ENCODE peak calls at places on chromosomes 12 and 14, in four cellular contexts. A is HepG2, S is K562, P is GM12878. Z is an unnamed sample. For H4K20me1, the result is how much of the 10 kb centered on the place peaks cover.

GRCh38 chr14:105153331-105153731 is 15.2 kb downstream of the JAG2 start:
- DNase-seq in A (no peak), S (no peak), P (no peak), Z (no peak)

GRCh38 chr12:67446716-67447115 is 177.6 kb downstream of the CAND1 start:
- DNase-seq in A (no peak), S (no peak), P (no peak), Z (no peak)

GRCh38 chr14:65206448-65207096 is 104.3 kb upstream of the MAX start:
- DNase-seq in A (no peak), S (no peak), P (peak), Z (no peak)

GRCh38 chr14:24437020-24437735 is 5.4 kb downstream of the SDR39U1 start:
- DNase-seq in A (no peak), S (no peak), P (no peak), Z (peak)

GRCh38 chr12:101703487-101703886 is 6.0 kb downstream of the CHPT1 start:
- DNase-seq in A (no peak), S (peak), P (no peak), Z (no peak)

GRCh38 chr12:109879332-109880048 is 851 bp downstream of the GLTP start:
- DNase-seq in A (no peak), S (no peak), P (no peak), Z (peak)

GRCh38 chr12:124777399-124778372 is 86.0 kb downstream of the SCARB1 start:
- DNase-seq in A (peak), S (no peak), P (no peak), Z (no peak)

GRCh38 chr14:63875311-63875710 is 22.5 kb downstream of the SYNE2 start:
- DNase-seq in A (no peak), S (no peak), P (no peak), Z (peak)

DNA sequence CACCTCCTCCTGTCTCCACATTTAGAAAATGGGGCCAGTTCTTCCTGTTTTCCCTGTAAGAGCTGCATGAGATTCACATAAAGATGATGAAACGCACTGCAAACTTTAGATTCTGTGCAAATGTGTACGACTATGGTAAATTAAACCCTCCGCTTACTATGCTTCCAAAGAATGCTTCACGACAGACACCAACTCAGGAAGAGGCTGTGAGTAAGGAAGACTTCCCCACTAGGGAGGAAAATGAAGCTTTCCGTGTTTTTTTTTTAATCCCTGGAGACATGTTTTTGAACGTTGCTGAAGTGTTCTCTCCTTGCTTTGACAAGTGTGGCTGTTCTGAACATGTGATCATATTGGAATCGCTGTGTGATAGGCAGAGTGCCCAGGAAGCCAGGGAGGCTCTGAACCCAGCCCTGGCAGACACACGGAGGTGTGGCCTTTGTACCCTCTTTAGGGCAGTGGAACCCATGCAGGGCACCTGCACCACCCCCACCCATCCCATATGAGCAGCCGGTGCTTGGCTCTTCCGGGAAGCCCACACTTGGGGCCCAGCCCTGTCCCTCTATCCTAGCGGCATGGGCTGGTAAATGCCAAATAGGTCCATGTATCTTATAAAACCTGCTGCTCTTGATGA is 7.5 kb upstream of the SYNE3 start:
- DNase-seq in A (peak), S (peak), P (no peak), Z (peak)
- TF ChIP-seq MYC in A (peak), S (no peak), P (no peak), Z (no peak)

GRCh38 chr12:104539063-104539462 is 82.3 kb downstream of the CHST11 start:
- DNase-seq in A (no peak), S (no peak), P (no peak), Z (no peak)
- H4K20me1 ChIP-seq in A (under half), S (under half), P (under half), Z (under half)

GRCh38 chr14:55730602-55731001 is 150.6 kb downstream of the KTN1 start:
- DNase-seq in A (no peak), S (no peak), P (no peak), Z (no peak)

GRCh38 chr14:55731247-55731872 is 151.4 kb downstream of the KTN1 start:
- DNase-seq in A (no peak), S (no peak), P (no peak), Z (no peak)

GRCh38 chr14:55733609-55734008 is 153.6 kb downstream of the KTN1 start:
- DNase-seq in A (no peak), S (no peak), P (no peak), Z (no peak)

GRCh38 chr14:55734731-55735130 is 154.7 kb downstream of the KTN1 start:
- DNase-seq in A (no peak), S (no peak), P (no peak), Z (no peak)

DNA sequence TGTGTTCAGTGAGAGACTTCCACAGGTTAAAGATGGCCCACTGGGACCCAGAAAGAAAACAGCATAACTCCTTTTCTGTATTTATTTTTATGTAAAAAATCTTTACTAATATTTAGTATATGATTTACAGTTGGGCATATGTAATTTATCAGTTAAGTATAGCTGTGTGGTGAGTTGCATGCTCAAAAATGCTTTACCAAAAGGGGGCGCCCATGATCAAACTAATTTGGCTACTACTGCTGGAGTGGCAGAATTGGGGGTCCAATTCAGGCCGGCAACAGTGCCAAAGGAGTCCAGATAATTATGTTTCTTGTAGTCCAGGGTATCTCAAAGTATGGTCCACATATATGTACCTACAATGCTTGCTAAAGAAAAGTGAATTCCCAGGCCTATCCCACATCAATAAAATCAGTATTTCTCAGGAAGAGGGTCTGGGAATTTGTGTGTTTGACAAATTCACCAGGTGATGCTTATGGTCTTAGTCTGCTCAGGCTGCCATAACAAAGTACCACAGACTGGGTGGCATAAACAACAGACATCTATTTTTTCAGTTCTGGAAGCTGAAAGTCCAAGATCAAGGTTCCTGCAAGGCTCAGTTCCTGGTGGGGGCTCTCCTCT is 152.0 kb downstream of the KTN1 start:
- DNase-seq in A (peak), S (no peak), P (no peak), Z (peak)
- TF ChIP-seq CTCF in A (peak), S (peak), P (peak), Z (peak)

DNA sequence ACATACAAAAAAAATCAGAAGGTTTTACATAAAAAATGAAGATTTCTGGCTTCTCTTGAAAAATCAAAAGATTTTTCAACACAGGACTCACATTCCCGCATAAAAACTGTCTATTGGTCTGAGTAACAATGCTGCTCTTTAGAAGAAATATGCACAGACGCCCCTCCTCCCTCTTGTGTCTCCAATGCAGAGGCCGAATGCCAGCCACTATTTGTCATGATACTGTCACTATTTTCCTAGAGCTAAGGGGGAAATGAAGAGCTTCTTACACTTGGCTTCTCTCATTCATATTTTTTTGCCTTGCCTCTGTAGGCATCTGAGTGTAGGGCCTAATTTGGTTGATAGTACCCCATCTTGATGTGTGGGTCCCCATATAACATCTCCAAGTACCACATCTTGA is 98.0 kb downstream of the BBS10 start:
- DNase-seq in A (no peak), S (no peak), P (no peak), Z (no peak)
- TF ChIP-seq MYC in A (no peak), S (no peak), P (no peak), Z (no peak)

GRCh38 chr14:100234511-100234910 is 4.4 kb upstream of the YY1 start:
- DNase-seq in A (no peak), S (no peak), P (no peak), Z (no peak)

GRCh38 chr14:100237735-100238418 is 1.1 kb upstream of the YY1 start:
- DNase-seq in A (peak), S (no peak), P (no peak), Z (peak)

GRCh38 chr14:100239200-100239839 is 376 bp downstream of the YY1 start:
- DNase-seq in A (no peak), S (peak), P (no peak), Z (peak)

GRCh38 chr14:100238419-100239199 is at the start of gene YY1:
- DNase-seq in A (peak), S (peak), P (peak), Z (peak)

DNA sequence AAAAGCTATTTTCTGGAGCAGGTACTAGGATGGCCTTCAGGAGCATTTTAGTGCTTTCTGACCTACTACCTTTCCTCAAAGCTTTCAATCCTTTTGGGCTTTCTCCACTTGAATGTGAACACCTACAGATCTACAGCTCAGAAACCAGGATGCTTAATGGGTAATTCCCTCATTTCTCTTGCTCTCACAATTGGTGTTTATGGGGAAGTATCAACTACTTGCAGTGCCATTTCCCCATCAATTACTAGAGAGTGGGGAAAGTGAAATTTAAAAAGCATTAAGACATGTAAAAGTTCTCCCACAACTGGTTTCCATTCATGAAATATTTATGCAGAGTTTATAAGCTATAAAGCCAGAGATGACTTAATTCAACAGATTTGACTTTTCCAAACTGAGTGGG is 2.1 kb upstream of the YY1 start:
- DNase-seq in A (no peak), S (no peak), P (no peak), Z (no peak)
- H4K20me1 ChIP-seq in A (under half), S (under half), P (under half), Z (under half)

DNA sequence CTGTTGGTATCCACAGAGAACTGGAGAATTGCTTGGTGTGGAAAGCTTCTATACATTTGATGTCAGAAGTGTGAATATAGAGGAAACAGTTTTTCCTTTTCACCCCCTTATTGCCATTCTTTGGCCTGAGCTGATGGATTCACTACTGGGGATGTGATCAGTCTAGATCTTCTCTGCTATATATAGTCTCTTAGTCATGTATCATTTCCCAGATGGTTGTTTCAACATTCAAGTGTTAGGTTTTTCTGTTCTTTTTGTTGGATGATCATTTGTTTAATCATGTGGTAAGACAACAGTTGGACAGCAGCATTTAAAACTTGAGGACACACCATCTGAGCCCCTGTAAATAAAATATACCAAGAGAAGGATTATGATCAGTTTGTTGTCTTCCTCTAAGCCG is 29.6 kb downstream of the TMX1 start:
- DNase-seq in A (no peak), S (no peak), P (no peak), Z (no peak)
- TF ChIP-seq CTCF in A (no peak), S (no peak), P (no peak), Z (no peak)

Z was measured in endothelial cell of umbilical vein.